ENCODE peak calls at places on chromosomes 12 and 14, in five cellular contexts. H is cardiac fibroblast; M is AG09309; D is tibial artery; L is CD8-positive, alpha-beta T cell. Y is an unnamed sample.
A peak's percentile ranks its signal among the peaks of the same experiment; 100 is the strongest.

GRCh38 chr12:124613151-124613585 is 45.8 kb upstream of the NCOR2 start:
- DNase-seq in D (no peak), H (peak; percentile 94), M (no peak), L (no peak), Y (peak; percentile 84)

GRCh38 chr12:24561882-24562760 is 386.8 kb downstream of the BCAT1 start:
- DNase-seq in L (no peak), H (peak; percentile 59), D (peak; percentile 88), M (no peak), Y (peak; percentile 81)

GRCh38 chr14:29144598-29144997 is 378.0 kb downstream of the FOXG1 start:
- DNase-seq in M (peak; percentile 97), H (peak; percentile 87), D (no peak), L (no peak), Y (peak; percentile 92)

GRCh38 chr12:67721216-67721615 is 72.7 kb downstream of the DYRK2 start:
- DNase-seq in M (no peak), H (peak; percentile 65), L (no peak), D (no peak), Y (no peak)

GRCh38 chr14:99518441-99519346 is 37.5 kb downstream of the CCNK start:
- DNase-seq in M (no peak), H (peak; percentile 61), D (peak; percentile 76), L (peak; percentile 78), Y (peak; percentile 60)

GRCh38 chr12:82832091-82832490 is 145.4 kb downstream of the TMTC2 start:
- DNase-seq in L (no peak), D (no peak), H (no peak), M (no peak), Y (no peak)

GRCh38 chr14:100524933-100525243 is 62.3 kb downstream of the BEGAIN start:
- DNase-seq in L (no peak), H (no peak), M (no peak), D (peak; percentile 60), Y (peak; percentile 44)

GRCh38 chr12:62724947-62725447 is 210.0 kb downstream of the PPM1H start:
- DNase-seq in H (peak; percentile 98), D (no peak), L (no peak), M (peak; percentile 97), Y (peak; percentile 96)

GRCh38 chr14:71532349-71532748 is 399.9 kb upstream of the RGS6 start:
- DNase-seq in M (peak; percentile 46), H (peak; percentile 36), L (no peak), D (no peak), Y (peak; percentile 80)

GRCh38 chr12:54723653-54724256 is 75.6 kb upstream of the DCD start:
- DNase-seq in D (no peak), M (no peak), L (peak; percentile 10), H (peak; percentile 20), Y (peak; percentile 39)

GRCh38 chr14:93729993-93730392 is 58.3 kb downstream of the PRIMA1 start:
- DNase-seq in M (no peak), H (no peak), L (no peak), D (no peak), Y (no peak)

GRCh38 chr14:39015360-39015961 is 87.6 kb downstream of the SEC23A start:
- DNase-seq in H (peak; percentile 73), D (no peak), L (no peak), M (peak; percentile 4), Y (peak; percentile 82)

GRCh38 chr12:12741705-12742104 is 24.5 kb downstream of the CDKN1B start:
- DNase-seq in H (no peak), D (no peak), M (no peak), L (no peak), Y (no peak)

GRCh38 chr12:51846911-51847829 is 1.3 kb downstream of the FIGNL2 start:
- DNase-seq in D (no peak), H (no peak), L (peak; percentile 20), M (no peak), Y (no peak)

GRCh38 chr12:49541911-49542505 is 3.2 kb downstream of the KCNH3 start:
- DNase-seq in M (no peak), H (no peak), D (peak; percentile 41), L (no peak), Y (no peak)

GRCh38 chr12:51343201-51343600 is 3.3 kb downstream of the CELA1 start:
- DNase-seq in H (no peak), L (no peak), M (no peak), D (no peak), Y (no peak)

GRCh38 chr12:2264622-2265306 is 212.0 kb downstream of the CACNA1C start:
- DNase-seq in L (no peak), H (peak; percentile 92), M (peak; percentile 96), D (peak; percentile 75), Y (peak; percentile 94)

GRCh38 chr12:2267624-2268477 is 215.1 kb downstream of the CACNA1C start:
- DNase-seq in L (no peak), H (peak; percentile 64), M (no peak), D (peak; percentile 84), Y (no peak)

GRCh38 chr12:2266666-2267623 is 214.2 kb downstream of the CACNA1C start:
- DNase-seq in L (no peak), D (no peak), H (no peak), M (no peak), Y (no peak)

GRCh38 chr12:2263921-2264320 is 211.1 kb downstream of the CACNA1C start:
- DNase-seq in D (no peak), H (no peak), M (no peak), L (no peak), Y (no peak)

GRCh38 chr12:2265461-2266167 is 212.8 kb downstream of the CACNA1C start:
- DNase-seq in H (peak; percentile 69), L (no peak), D (peak; percentile 41), M (no peak), Y (peak; percentile 63)
- H3K4me3 ChIP-seq in H (no peak overlapping the region), L (no peak overlapping the region), D (no peak overlapping the region), M (no peak overlapping the region), Y (no peak overlapping the region)

GRCh38 chr14:25837431-25837950 is 760.3 kb downstream of the NOVA1 start:
- DNase-seq in D (no peak), M (no peak), H (no peak), L (no peak), Y (no peak)
- TF ChIP-seq CTCF in D (no peak), M (no peak), H (no peak), L (no peak), Y (no peak)

GRCh38 chr14:23143911-23144310 is 24.9 kb upstream of the CEBPE start:
- DNase-seq in M (no peak), L (no peak), H (no peak), D (no peak), Y (no peak)

GRCh38 chr14:23140389-23140788 is 21.3 kb upstream of the CEBPE start:
- DNase-seq in D (no peak), H (no peak), M (no peak), L (no peak), Y (no peak)

GRCh38 chr14:23139874-23140273 is 20.8 kb upstream of the CEBPE start:
- DNase-seq in D (no peak), M (no peak), L (no peak), H (no peak), Y (no peak)

GRCh38 chr14:23142826-23143225 is 23.8 kb upstream of the CEBPE start:
- DNase-seq in H (no peak), L (no peak), M (no peak), D (no peak), Y (no peak)

DNA sequence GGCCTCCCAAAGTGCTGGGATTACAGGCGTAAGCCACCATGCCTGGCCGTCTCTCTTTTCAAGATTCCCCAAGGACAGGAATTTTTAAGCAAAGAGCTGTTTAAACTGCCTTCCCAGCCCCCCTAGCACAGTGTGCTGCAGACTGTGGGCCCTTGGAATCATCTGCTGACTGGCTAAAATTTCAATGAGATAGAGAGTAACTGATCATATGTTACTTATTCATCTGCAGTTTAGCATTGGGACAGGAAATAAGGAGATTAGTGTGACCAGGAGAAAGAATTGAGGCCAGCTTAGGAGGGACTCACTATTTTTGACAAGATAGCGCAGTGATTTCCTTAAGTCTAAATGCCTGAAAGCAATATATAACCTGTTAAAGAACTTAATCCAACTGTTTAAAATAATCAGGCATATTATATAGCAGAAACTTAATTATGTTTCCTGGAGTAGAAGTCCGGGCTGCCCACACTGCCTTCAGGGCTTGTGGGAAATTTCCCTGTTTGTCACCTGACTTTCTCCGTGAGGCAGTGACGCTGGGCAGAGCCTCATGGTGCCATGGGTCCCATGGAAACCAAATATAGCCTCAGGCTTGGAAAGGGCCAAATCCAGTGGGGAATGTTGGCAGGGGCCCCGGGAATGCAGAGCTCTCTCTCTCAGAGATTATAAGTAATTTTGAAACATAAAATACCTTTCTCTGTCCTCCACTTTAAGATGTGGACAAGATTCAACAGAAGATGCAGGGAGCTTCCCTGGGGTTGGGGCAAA is 22.8 kb upstream of the CEBPE start:
- DNase-seq in D (peak; percentile 94), L (no peak), M (no peak), H (peak; percentile 93), Y (peak; percentile 40)
- H3K4me3 ChIP-seq in D (no peak overlapping the region), L (no peak overlapping the region), M (no peak overlapping the region), H (no peak overlapping the region), Y (no peak overlapping the region)

GRCh38 chr12:130849561-130850417 is 10.7 kb upstream of the STX2 start:
- DNase-seq in D (no peak), L (no peak), M (no peak), H (no peak), Y (no peak)
- TF ChIP-seq CTCF in D (no peak), L (no peak), M (no peak), H (no peak), Y (no peak)

DNA sequence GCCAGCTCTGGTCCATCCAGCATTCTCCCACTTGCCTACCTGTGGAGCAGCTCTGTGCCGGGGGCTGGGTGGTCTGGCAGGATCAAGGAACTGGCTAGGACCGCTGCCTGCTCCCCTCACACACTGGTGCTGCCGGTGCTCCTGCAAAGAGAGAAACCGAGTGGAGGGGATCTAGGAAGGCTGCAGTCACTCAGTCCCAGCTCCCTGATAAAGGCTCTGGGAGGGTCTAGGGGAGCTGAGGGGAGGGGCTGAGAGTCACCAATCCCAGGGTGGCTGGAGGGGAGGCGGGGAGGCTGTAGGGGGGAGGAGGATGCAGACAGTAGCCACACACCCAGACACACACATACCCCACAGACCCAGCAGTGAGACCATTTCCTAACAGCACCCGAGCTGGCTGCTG is at the start of gene TAC3:
- DNase-seq in M (no peak), L (no peak), H (no peak), D (no peak), Y (no peak)
- H3K4me3 ChIP-seq in M (no peak within 1 kb of the TSS), L (no peak within 1 kb of the TSS), H (no peak within 1 kb of the TSS), D (no peak within 1 kb of the TSS), Y (no peak within 1 kb of the TSS)